ENCODE peak calls at places on chromosome 2, in five cellular contexts. B is NCI-H1105 treated with DMSO at 0.1 percent for 48 hours, D is memory B cell, Y is neural crest cell, K is right cardiac atrium. Q is an unnamed sample.

GRCh38 chr2:210577263-210578071 is 21.1 kb downstream of the CPS1 start:
- DNase-seq in B (peak; percentile 60), D (peak; percentile 9), Y (no peak), K (no peak), Q (no peak)

GRCh38 chr2:23630111-23630480 is 245.1 kb downstream of the KLHL29 start:
- DNase-seq in B (no peak), D (no peak), Y (no peak), K (no peak), Q (no peak)

GRCh38 chr2:163970058-163970806 is 234.4 kb upstream of the FIGN start:
- DNase-seq in B (no peak), D (no peak), Y (no peak), K (no peak), Q (no peak)

GRCh38 chr2:205712983-205713531 is 30.8 kb downstream of the NRP2 start:
- DNase-seq in B (no peak), D (no peak), Y (no peak), K (no peak), Q (no peak)

GRCh38 chr2:88857951-88858406 is 166.5 kb downstream of the RPIA start:
- DNase-seq in B (no peak), D (peak; percentile 54), Y (no peak), K (no peak), Q (no peak)

GRCh38 chr2:62379576-62379975 is 126.4 kb downstream of the TMEM17 start:
- DNase-seq in B (no peak), D (no peak), Y (no peak), K (no peak), Q (no peak)

GRCh38 chr2:104914509-104914908 is 60.6 kb downstream of the POU3F3 start:
- DNase-seq in B (no peak), D (no peak), Y (no peak), K (no peak), Q (no peak)

GRCh38 chr2:172739651-172740050 is 4.0 kb downstream of the RAPGEF4 start:
- DNase-seq in B (no peak), D (no peak), Y (no peak), K (no peak), Q (no peak)

GRCh38 chr2:32772623-32773221 is 144.9 kb downstream of the TTC27 start:
- DNase-seq in B (peak; percentile 32), D (no peak), Y (peak; percentile 5), K (no peak), Q (no peak)

GRCh38 chr2:69946351-69947077 is 14.9 kb downstream of the ASPRV1 start:
- DNase-seq in B (no peak), D (no peak), Y (no peak), K (no peak), Q (no peak)

GRCh38 chr2:86372641-86373502 is 35.4 kb upstream of the REEP1 start:
- DNase-seq in B (peak; percentile 20), D (no peak), Y (peak; percentile 44), K (no peak), Q (no peak)

GRCh38 chr2:67585400-67585799 is 188.3 kb downstream of the ETAA1 start:
- DNase-seq in B (no peak), D (no peak), Y (no peak), K (no peak), Q (no peak)

GRCh38 chr2:199443589-199444130 is 14.1 kb downstream of the SATB2 start:
- DNase-seq in B (no peak), D (no peak), Y (no peak), K (no peak), Q (no peak)

GRCh38 chr2:217360781-217361485 is 501.1 kb upstream of the TNP1 start:
- DNase-seq in B (no peak), D (no peak), Y (no peak), K (no peak), Q (no peak)

GRCh38 chr2:181517685-181518301 is 60.6 kb downstream of the ITGA4 start:
- DNase-seq in B (peak; percentile 32), D (no peak), Y (no peak), K (no peak), Q (no peak)

GRCh38 chr2:100200985-100201384 is 58.6 kb upstream of the AFF3 start:
- DNase-seq in B (no peak), D (no peak), Y (no peak), K (no peak), Q (no peak)

GRCh38 chr2:236378851-236379250 is 114.6 kb upstream of the ASB18 start:
- DNase-seq in B (no peak), D (no peak), Y (no peak), K (no peak), Q (peak; percentile 62)

GRCh38 chr2:69549421-69549820 is 94.1 kb downstream of the AAK1 start:
- DNase-seq in B (no peak), D (no peak), Y (no peak), K (no peak), Q (no peak)

Q was measured in cardiac septum.